ENCODE peak calls at places on chromosomes 13 and 19, in five cellular contexts. One of them, this sample, is unnamed.

GRCh38 chr13:25046985-25047660 is 48.8 kb upstream of the PABPC3 start:
- DNase-seq in islet precursor cell: peak
- DNase-seq in CD8-positive, alpha-beta T cell: no peak
- DNase-seq in H54: no peak
- DNase-seq in NCI-H1105: no peak
- DNase-seq in this sample: peak

GRCh38 chr13:33193428-33193974 is 92.1 kb downstream of the STARD13 start:
- DNase-seq in islet precursor cell: no peak
- DNase-seq in CD8-positive, alpha-beta T cell: no peak
- DNase-seq in H54: no peak
- DNase-seq in NCI-H1105: no peak
- DNase-seq in this sample: no peak

GRCh38 chr13:70384156-70384555 is 275.9 kb upstream of the KLHL1 start:
- DNase-seq in islet precursor cell: no peak
- DNase-seq in CD8-positive, alpha-beta T cell: no peak
- DNase-seq in H54: no peak
- DNase-seq in NCI-H1105: no peak
- DNase-seq in this sample: no peak

GRCh38 chr13:102487330-102487729 is 85.5 kb upstream of the FGF14 start:
- DNase-seq in islet precursor cell: no peak
- DNase-seq in CD8-positive, alpha-beta T cell: no peak
- DNase-seq in H54: no peak
- DNase-seq in NCI-H1105: no peak
- DNase-seq in this sample: no peak

GRCh38 chr19:35041548-35042055 is at the start of gene HPN:
- DNase-seq in islet precursor cell: peak
- DNase-seq in CD8-positive, alpha-beta T cell: no peak
- DNase-seq in H54: no peak
- DNase-seq in NCI-H1105: no peak
- DNase-seq in this sample: no peak

GRCh38 chr19:14782978-14783545 is 4.7 kb upstream of the ADGRE2 start:
- DNase-seq in islet precursor cell: no peak
- DNase-seq in CD8-positive, alpha-beta T cell: no peak
- DNase-seq in H54: no peak
- DNase-seq in NCI-H1105: no peak
- DNase-seq in this sample: no peak

GRCh38 chr13:34128661-34129060 is 310.7 kb downstream of the RFC3 start:
- DNase-seq in islet precursor cell: no peak
- DNase-seq in CD8-positive, alpha-beta T cell: no peak
- DNase-seq in H54: no peak
- DNase-seq in NCI-H1105: no peak
- DNase-seq in this sample: no peak

GRCh38 chr13:41938918-41939317 is 22.0 kb downstream of the VWA8 start:
- DNase-seq in islet precursor cell: no peak
- DNase-seq in CD8-positive, alpha-beta T cell: no peak
- DNase-seq in H54: no peak
- DNase-seq in NCI-H1105: no peak
- DNase-seq in this sample: no peak

GRCh38 chr19:10036601-10037071 is 23.4 kb downstream of the RDH8 start:
- DNase-seq in islet precursor cell: no peak
- DNase-seq in CD8-positive, alpha-beta T cell: no peak
- DNase-seq in H54: no peak
- DNase-seq in NCI-H1105: no peak
- DNase-seq in this sample: no peak

GRCh38 chr19:54728167-54728566 is 3.9 kb downstream of the KIR3DL3 start:
- DNase-seq in islet precursor cell: no peak
- DNase-seq in CD8-positive, alpha-beta T cell: no peak
- DNase-seq in H54: no peak
- DNase-seq in NCI-H1105: no peak
- DNase-seq in this sample: no peak

GRCh38 chr19:47391510-47392223 is 27.7 kb downstream of the MEIS3 start:
- DNase-seq in islet precursor cell: peak
- DNase-seq in CD8-positive, alpha-beta T cell: peak
- DNase-seq in H54: peak
- DNase-seq in NCI-H1105: peak
- DNase-seq in this sample: peak

GRCh38 chr19:47581605-47582319 is 8.8 kb upstream of the ZNF541 start:
- DNase-seq in islet precursor cell: peak
- DNase-seq in CD8-positive, alpha-beta T cell: no peak
- DNase-seq in H54: no peak
- DNase-seq in NCI-H1105: no peak
- DNase-seq in this sample: no peak

GRCh38 chr19:2578911-2579677 is 103.2 kb downstream of the GADD45B start:
- DNase-seq in islet precursor cell: peak
- DNase-seq in CD8-positive, alpha-beta T cell: peak
- DNase-seq in H54: peak
- DNase-seq in NCI-H1105: peak
- DNase-seq in this sample: peak

GRCh38 chr19:35168261-35168660 is 13.7 kb downstream of the FXYD5 start:
- DNase-seq in islet precursor cell: peak
- DNase-seq in CD8-positive, alpha-beta T cell: no peak
- DNase-seq in H54: no peak
- DNase-seq in NCI-H1105: no peak
- DNase-seq in this sample: no peak

GRCh38 chr19:50312967-50313811 is 16.0 kb downstream of the KCNC3 start:
- DNase-seq in islet precursor cell: no peak
- DNase-seq in CD8-positive, alpha-beta T cell: no peak
- DNase-seq in H54: no peak
- DNase-seq in NCI-H1105: no peak
- DNase-seq in this sample: no peak

GRCh38 chr19:925912-926594 is at the start of gene ARID3A:
- DNase-seq in islet precursor cell: peak
- DNase-seq in CD8-positive, alpha-beta T cell: no peak
- DNase-seq in H54: peak
- DNase-seq in NCI-H1105: no peak
- DNase-seq in this sample: no peak

GRCh38 chr13:51317262-51317661 is 22.2 kb upstream of the SERPINE3 start:
- DNase-seq in islet precursor cell: no peak
- DNase-seq in CD8-positive, alpha-beta T cell: no peak
- DNase-seq in H54: no peak
- DNase-seq in NCI-H1105: no peak
- DNase-seq in this sample: no peak

GRCh38 chr19:4633140-4633967 is 6.0 kb upstream of the TNFAIP8L1 start:
- DNase-seq in islet precursor cell: peak
- DNase-seq in CD8-positive, alpha-beta T cell: no peak
- DNase-seq in H54: peak
- DNase-seq in NCI-H1105: no peak
- DNase-seq in this sample: peak

GRCh38 chr19:45901912-45902650 is at the start of gene MYPOP:
- DNase-seq in islet precursor cell: no peak
- DNase-seq in CD8-positive, alpha-beta T cell: no peak
- DNase-seq in H54: no peak
- DNase-seq in NCI-H1105: peak
- DNase-seq in this sample: peak

GRCh38 chr19:17125728-17126677 is 50.4 kb downstream of the MYO9B start:
- DNase-seq in islet precursor cell: no peak
- DNase-seq in CD8-positive, alpha-beta T cell: peak
- DNase-seq in H54: no peak
- DNase-seq in NCI-H1105: no peak
- DNase-seq in this sample: no peak

GRCh38 chr19:55373993-55374757 is 2.5 kb upstream of the TMEM190 start:
- DNase-seq in islet precursor cell: peak
- DNase-seq in CD8-positive, alpha-beta T cell: no peak
- DNase-seq in H54: peak
- DNase-seq in NCI-H1105: no peak
- DNase-seq in this sample: no peak

GRCh38 chr19:8580710-8581281 is 3.6 kb upstream of the MYO1F start:
- DNase-seq in islet precursor cell: peak
- DNase-seq in CD8-positive, alpha-beta T cell: peak
- DNase-seq in H54: peak
- DNase-seq in NCI-H1105: peak
- DNase-seq in this sample: peak

GRCh38 chr19:48628486-48629296 is 8.5 kb downstream of the DBP start:
- DNase-seq in islet precursor cell: peak
- DNase-seq in CD8-positive, alpha-beta T cell: no peak
- DNase-seq in H54: no peak
- DNase-seq in NCI-H1105: no peak
- DNase-seq in this sample: no peak

GRCh38 chr13:104534847-104535246 is 1468.6 kb upstream of the SLC10A2 start:
- DNase-seq in islet precursor cell: no peak
- DNase-seq in CD8-positive, alpha-beta T cell: no peak
- DNase-seq in H54: peak
- DNase-seq in NCI-H1105: no peak
- DNase-seq in this sample: no peak

GRCh38 chr13:69556540-69557196 is 551.0 kb upstream of the ATXN8OS start:
- DNase-seq in islet precursor cell: no peak
- DNase-seq in CD8-positive, alpha-beta T cell: no peak
- DNase-seq in H54: no peak
- DNase-seq in NCI-H1105: no peak
- DNase-seq in this sample: no peak

GRCh38 chr19:55259540-55260210 is 858 bp upstream of the PPP6R1 start:
- DNase-seq in islet precursor cell: no peak
- DNase-seq in CD8-positive, alpha-beta T cell: no peak
- DNase-seq in H54: no peak
- DNase-seq in NCI-H1105: no peak
- DNase-seq in this sample: no peak

GRCh38 chr13:73274147-73274546 is 215.3 kb downstream of the KLF5 start:
- DNase-seq in islet precursor cell: no peak
- DNase-seq in CD8-positive, alpha-beta T cell: no peak
- DNase-seq in H54: no peak
- DNase-seq in NCI-H1105: no peak
- DNase-seq in this sample: no peak

GRCh38 chr13:34675626-34676025 is 266.4 kb upstream of the NBEA start:
- DNase-seq in islet precursor cell: no peak
- DNase-seq in CD8-positive, alpha-beta T cell: no peak
- DNase-seq in H54: no peak
- DNase-seq in NCI-H1105: no peak
- DNase-seq in this sample: no peak

GRCh38 chr19:35216833-35217707 is 11.5 kb downstream of the FAM187B start:
- DNase-seq in islet precursor cell: peak
- DNase-seq in CD8-positive, alpha-beta T cell: peak
- DNase-seq in H54: no peak
- DNase-seq in NCI-H1105: no peak
- DNase-seq in this sample: no peak

GRCh38 chr13:113884821-113885220 is 20.9 kb upstream of the GAS6 start:
- DNase-seq in islet precursor cell: peak
- DNase-seq in CD8-positive, alpha-beta T cell: no peak
- DNase-seq in H54: no peak
- DNase-seq in NCI-H1105: no peak
- DNase-seq in this sample: no peak

GRCh38 chr19:49590071-49590970 is 661 bp upstream of the PRR12 start:
- DNase-seq in islet precursor cell: peak
- DNase-seq in CD8-positive, alpha-beta T cell: peak
- DNase-seq in H54: peak
- DNase-seq in NCI-H1105: peak
- DNase-seq in this sample: peak

GRCh38 chr19:41309225-41310030 is 544 bp upstream of the CCDC97 start:
- DNase-seq in islet precursor cell: no peak
- DNase-seq in CD8-positive, alpha-beta T cell: no peak
- DNase-seq in H54: no peak
- DNase-seq in NCI-H1105: no peak
- DNase-seq in this sample: no peak

GRCh38 chr19:35757231-35757748 is 461 bp upstream of the HSPB6 start:
- DNase-seq in islet precursor cell: peak
- DNase-seq in CD8-positive, alpha-beta T cell: no peak
- DNase-seq in H54: peak
- DNase-seq in NCI-H1105: no peak
- DNase-seq in this sample: no peak

GRCh38 chr19:54188224-54188871 is 1.0 kb downstream of the MBOAT7 start:
- DNase-seq in islet precursor cell: peak
- DNase-seq in CD8-positive, alpha-beta T cell: no peak
- DNase-seq in H54: peak
- DNase-seq in NCI-H1105: no peak
- DNase-seq in this sample: no peak

GRCh38 chr13:33763021-33763420 is 54.9 kb upstream of the RFC3 start:
- DNase-seq in islet precursor cell: no peak
- DNase-seq in CD8-positive, alpha-beta T cell: no peak
- DNase-seq in H54: no peak
- DNase-seq in NCI-H1105: no peak
- DNase-seq in this sample: no peak

GRCh38 chr19:50511069-50511822 is at the start of gene JOSD2:
- DNase-seq in islet precursor cell: peak
- DNase-seq in CD8-positive, alpha-beta T cell: peak
- DNase-seq in H54: peak
- DNase-seq in NCI-H1105: peak
- DNase-seq in this sample: peak

GRCh38 chr19:34316247-34316646 is 48.7 kb upstream of the GPI start:
- DNase-seq in islet precursor cell: no peak
- DNase-seq in CD8-positive, alpha-beta T cell: no peak
- DNase-seq in H54: no peak
- DNase-seq in NCI-H1105: no peak
- DNase-seq in this sample: no peak